ENCODE peak calls at places on chromosomes 6 and 20, in four cellular contexts. One of them, this sample, is unnamed.

GRCh38 chr6:710601-711571 is 17.9 kb upstream of the EXOC2 start:
- DNase-seq in HCT116: no peak
- DNase-seq in HepG2: no peak
- DNase-seq in K562: peak
- DNase-seq in this sample: no peak

GRCh38 chr20:35561268-35561667 is 19.4 kb downstream of the ERGIC3 start:
- DNase-seq in HCT116: no peak
- DNase-seq in HepG2: peak
- DNase-seq in K562: peak
- DNase-seq in this sample: peak

GRCh38 chr6:90574610-90575009 is 12.3 kb downstream of the MAP3K7 start:
- DNase-seq in K562: no peak
- DNase-seq in HepG2: no peak
- DNase-seq in HCT116: no peak
- DNase-seq in this sample: no peak

GRCh38 chr20:50111120-50111828 is 1.7 kb downstream of the UBE2V1 start:
- DNase-seq in HCT116: no peak
- DNase-seq in HepG2: no peak
- DNase-seq in K562: no peak
- DNase-seq in this sample: no peak

GRCh38 chr20:1381753-1382591 is 10.9 kb downstream of the FKBP1A start:
- DNase-seq in K562: no peak
- DNase-seq in HCT116: no peak
- DNase-seq in HepG2: no peak
- DNase-seq in this sample: no peak

GRCh38 chr20:21516861-21517565 is 3.1 kb upstream of the NKX2-2 start:
- DNase-seq in HepG2: no peak
- DNase-seq in HCT116: no peak
- DNase-seq in K562: no peak
- DNase-seq in this sample: no peak

GRCh38 chr6:169677096-169677495 is 24.7 kb downstream of the WDR27 start:
- DNase-seq in HepG2: no peak
- DNase-seq in HCT116: no peak
- DNase-seq in K562: no peak
- DNase-seq in this sample: no peak

GRCh38 chr20:41501376-41501775 is 116.8 kb downstream of the CHD6 start:
- DNase-seq in HCT116: no peak
- DNase-seq in K562: no peak
- DNase-seq in HepG2: no peak
- DNase-seq in this sample: no peak

GRCh38 chr6:158662607-158663464 is 13.0 kb downstream of the SYTL3 start:
- DNase-seq in HCT116: no peak
- DNase-seq in K562: no peak
- DNase-seq in HepG2: no peak
- DNase-seq in this sample: no peak

GRCh38 chr20:25496968-25497401 is 88.3 kb downstream of the NINL start:
- DNase-seq in HepG2: no peak
- DNase-seq in K562: no peak
- DNase-seq in HCT116: no peak
- DNase-seq in this sample: peak

GRCh38 chr6:137309078-137309762 is 90.0 kb upstream of the IFNGR1 start:
- DNase-seq in HepG2: peak
- DNase-seq in K562: no peak
- DNase-seq in HCT116: peak
- DNase-seq in this sample: no peak

GRCh38 chr20:34954905-34955231 is 738 bp downstream of the GSS start:
- DNase-seq in HCT116: peak
- DNase-seq in K562: peak
- DNase-seq in HepG2: peak
- DNase-seq in this sample: no peak

GRCh38 chr6:22057962-22058361 is 238.9 kb downstream of the PRL start:
- DNase-seq in K562: no peak
- DNase-seq in HCT116: no peak
- DNase-seq in HepG2: no peak
- DNase-seq in this sample: no peak

GRCh38 chr6:41177287-41177686 is 14.4 kb upstream of the TREM2 start:
- DNase-seq in HepG2: no peak
- DNase-seq in K562: no peak
- DNase-seq in HCT116: no peak
- DNase-seq in this sample: no peak

GRCh38 chr20:23925789-23926525 is 46.4 kb upstream of the CST5 start:
- DNase-seq in HepG2: no peak
- DNase-seq in K562: no peak
- DNase-seq in HCT116: no peak
- DNase-seq in this sample: no peak

GRCh38 chr20:23926526-23926880 is 47.0 kb upstream of the CST5 start:
- DNase-seq in HCT116: no peak
- DNase-seq in K562: no peak
- DNase-seq in HepG2: no peak
- DNase-seq in this sample: no peak

GRCh38 chr20:23923311-23923710 is 43.8 kb upstream of the CST5 start:
- DNase-seq in HepG2: no peak
- DNase-seq in K562: no peak
- DNase-seq in HCT116: no peak
- DNase-seq in this sample: no peak

GRCh38 chr20:23924751-23925150 is 45.2 kb upstream of the CST5 start:
- DNase-seq in HepG2: no peak
- DNase-seq in K562: no peak
- DNase-seq in HCT116: no peak
- DNase-seq in this sample: no peak

GRCh38 chr20:23923891-23924435 is 44.4 kb upstream of the CST5 start:
- DNase-seq in HCT116: no peak
- DNase-seq in K562: no peak
- DNase-seq in HepG2: no peak
- DNase-seq in this sample: no peak
- TF ChIP-seq SIN3A in HCT116: no peak
- TF ChIP-seq SIN3A in K562: no peak
- TF ChIP-seq SIN3A in HepG2: no peak
- TF ChIP-seq SIN3A in this sample: no peak

DNA sequence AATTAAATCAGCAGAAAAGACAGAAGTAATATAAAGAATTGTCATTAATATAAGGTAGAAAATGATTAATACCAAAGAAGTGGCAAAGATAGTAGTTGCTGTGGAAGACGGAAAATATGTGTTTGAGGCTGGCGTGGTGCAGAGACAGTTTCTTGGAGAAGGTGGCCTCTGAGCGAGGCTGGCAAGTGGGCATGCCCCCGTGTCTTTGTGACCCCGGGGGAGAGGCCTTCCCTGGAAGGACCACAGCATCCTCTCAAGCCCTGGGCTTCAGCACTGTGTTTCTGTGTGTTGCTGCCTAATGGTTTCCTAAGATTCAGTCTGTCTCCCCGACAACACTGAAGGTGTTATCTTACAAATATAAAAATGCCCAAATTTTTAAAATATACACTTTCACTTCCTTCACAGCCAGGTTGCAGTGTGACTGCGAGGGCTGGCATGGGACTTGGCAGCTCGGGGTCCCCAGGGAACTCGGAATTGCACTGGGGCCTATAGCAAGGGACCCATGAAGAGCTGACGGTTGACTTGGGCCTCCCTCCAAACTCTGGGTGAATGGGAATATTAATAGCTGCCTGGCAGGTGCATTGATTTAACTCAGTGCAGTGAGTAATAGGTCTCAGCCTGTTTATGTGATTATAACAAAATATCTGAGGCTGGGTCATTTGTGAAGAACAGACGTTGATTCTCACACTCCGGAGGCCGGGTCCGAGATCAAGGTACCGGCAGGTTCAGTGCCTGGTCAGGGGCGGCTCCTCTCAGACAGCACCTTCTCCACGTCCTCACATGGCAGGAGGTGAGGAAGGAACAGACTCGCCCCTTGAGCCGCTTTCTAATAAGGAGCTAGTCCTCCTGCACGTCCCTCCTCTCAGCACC is 47.4 kb upstream of the AFDN start:
- DNase-seq in K562: no peak
- DNase-seq in HepG2: no peak
- DNase-seq in HCT116: no peak
- DNase-seq in this sample: no peak
- TF ChIP-seq TCF7L2 in K562: no peak
- TF ChIP-seq TCF7L2 in HepG2: no peak
- TF ChIP-seq TCF7L2 in HCT116: no peak
- TF ChIP-seq TCF7L2 in this sample: no peak

DNA sequence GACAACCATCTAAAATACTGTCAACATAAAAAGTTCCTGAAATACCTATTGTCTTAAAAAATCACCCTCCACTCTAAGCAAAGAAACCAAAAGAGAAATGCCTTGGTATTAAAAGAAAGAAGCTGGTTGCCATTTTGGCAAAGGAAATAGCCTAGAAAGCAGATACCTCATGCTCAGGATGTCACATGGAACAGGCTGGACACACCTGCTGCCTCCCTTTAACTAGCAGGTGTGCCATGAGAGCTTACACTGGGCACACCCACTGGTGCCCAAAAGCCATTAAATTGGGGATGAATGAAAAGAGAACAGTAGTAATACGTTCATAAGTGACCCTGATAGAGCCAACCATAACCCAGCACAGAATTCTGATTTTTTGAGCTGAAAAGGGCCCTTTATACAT is 1.5 kb downstream of the SLC23A2 start:
- DNase-seq in HCT116: no peak
- DNase-seq in K562: no peak
- DNase-seq in HepG2: no peak
- DNase-seq in this sample: no peak
- TF ChIP-seq SIN3A in HCT116: no peak
- TF ChIP-seq SIN3A in K562: no peak
- TF ChIP-seq SIN3A in HepG2: no peak
- TF ChIP-seq SIN3A in this sample: no peak

DNA sequence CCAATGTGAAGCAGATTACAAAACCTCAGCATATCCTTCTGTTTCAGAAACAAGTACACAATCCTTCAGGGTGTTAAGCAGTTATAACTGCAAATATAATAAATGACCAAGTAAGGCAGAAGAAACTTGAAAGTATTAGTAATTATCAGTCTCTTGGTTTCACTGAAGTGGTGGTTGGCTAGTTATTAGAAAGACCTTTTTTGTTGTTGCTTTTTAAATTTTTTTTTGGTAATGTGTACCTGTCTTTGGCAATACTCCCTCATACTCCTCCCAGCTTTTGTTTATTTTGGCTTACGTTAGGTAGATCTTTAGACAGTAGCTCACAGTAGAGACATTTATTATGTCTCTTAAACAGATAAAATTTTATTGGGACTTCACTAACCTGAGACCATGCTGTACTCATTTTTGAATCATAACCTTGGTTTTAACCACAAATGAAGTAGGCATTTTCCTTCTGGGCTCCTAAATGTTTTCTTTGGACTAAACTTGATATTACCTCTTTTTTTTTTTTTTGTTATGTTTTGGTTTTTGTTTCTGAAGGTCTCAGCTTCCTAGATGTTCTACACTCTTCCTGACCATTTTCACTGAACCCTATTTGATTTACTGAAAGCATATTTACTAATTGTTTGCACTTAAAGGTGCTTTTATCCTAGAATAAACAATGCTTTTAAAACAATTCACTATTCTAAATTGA is 6.4 kb downstream of the CD2AP start:
- DNase-seq in HepG2: peak
- DNase-seq in K562: no peak
- DNase-seq in HCT116: no peak
- DNase-seq in this sample: no peak
- TF ChIP-seq TCF7L2 in HepG2: no peak
- TF ChIP-seq TCF7L2 in K562: no peak
- TF ChIP-seq TCF7L2 in HCT116: no peak
- TF ChIP-seq TCF7L2 in this sample: no peak

GRCh38 chr6:89372506-89372901 is 20.0 kb upstream of the UBE2J1 start:
- DNase-seq in HepG2: no peak
- DNase-seq in K562: no peak
- DNase-seq in HCT116: no peak
- DNase-seq in this sample: no peak

GRCh38 chr6:89369009-89369408 is 16.5 kb upstream of the UBE2J1 start:
- DNase-seq in HCT116: no peak
- DNase-seq in K562: no peak
- DNase-seq in HepG2: peak
- DNase-seq in this sample: no peak

GRCh38 chr6:89371849-89372505 is 19.5 kb upstream of the UBE2J1 start:
- DNase-seq in HCT116: no peak
- DNase-seq in K562: peak
- DNase-seq in HepG2: peak
- DNase-seq in this sample: no peak

GRCh38 chr6:89364586-89364985 is 12.1 kb upstream of the UBE2J1 start:
- DNase-seq in HepG2: no peak
- DNase-seq in HCT116: no peak
- DNase-seq in K562: no peak
- DNase-seq in this sample: no peak

GRCh38 chr6:89368107-89368506 is 15.6 kb upstream of the UBE2J1 start:
- DNase-seq in K562: peak
- DNase-seq in HepG2: peak
- DNase-seq in HCT116: no peak
- DNase-seq in this sample: no peak
- TF ChIP-seq SIN3A in K562: no peak
- TF ChIP-seq SIN3A in HepG2: no peak
- TF ChIP-seq SIN3A in HCT116: no peak
- TF ChIP-seq SIN3A in this sample: no peak

GRCh38 chr6:17494177-17494576 is 100.8 kb downstream of the CAP2 start:
- DNase-seq in HepG2: no peak
- DNase-seq in HCT116: no peak
- DNase-seq in K562: no peak
- DNase-seq in this sample: no peak

GRCh38 chr6:17493286-17493685 is 99.9 kb downstream of the CAP2 start:
- DNase-seq in K562: peak
- DNase-seq in HepG2: no peak
- DNase-seq in HCT116: no peak
- DNase-seq in this sample: no peak

GRCh38 chr6:17492350-17492749 is 99.0 kb downstream of the CAP2 start:
- DNase-seq in HCT116: no peak
- DNase-seq in HepG2: no peak
- DNase-seq in K562: no peak
- DNase-seq in this sample: no peak

GRCh38 chr6:17490724-17491123 is 97.3 kb downstream of the CAP2 start:
- DNase-seq in K562: no peak
- DNase-seq in HepG2: no peak
- DNase-seq in HCT116: no peak
- DNase-seq in this sample: no peak

DNA sequence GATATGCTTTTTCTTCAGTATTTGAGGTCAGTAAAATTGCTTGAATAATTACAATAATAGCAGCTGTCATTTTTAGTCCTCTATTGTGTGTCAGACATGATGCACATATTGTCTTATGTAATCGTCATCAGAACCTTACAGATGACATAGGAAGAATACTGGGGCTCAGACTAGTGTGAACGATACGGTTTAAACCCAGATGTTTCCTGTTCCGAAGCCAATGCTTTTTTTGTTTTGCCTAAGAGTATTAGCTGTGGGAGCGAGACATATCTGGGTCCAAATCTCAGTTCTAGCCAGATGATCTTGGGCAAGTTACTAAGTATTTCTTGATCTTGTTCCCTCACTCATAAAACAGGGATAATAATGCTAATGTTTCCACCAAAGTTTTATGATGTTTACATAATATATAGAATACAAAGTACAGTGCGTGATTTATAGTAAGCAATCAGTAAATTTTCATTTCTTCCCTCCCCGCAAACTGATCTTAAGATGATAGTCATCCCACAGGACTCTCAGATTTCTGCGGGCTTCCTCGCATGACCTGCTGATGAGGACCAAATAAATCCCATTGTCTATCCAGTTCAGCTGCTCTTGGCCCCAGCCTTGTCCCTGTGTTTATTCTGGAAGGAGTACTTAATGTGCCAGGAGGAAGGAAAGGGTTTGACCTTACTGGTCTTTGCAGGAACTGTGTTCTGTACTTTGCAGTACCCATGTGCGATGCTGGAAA is 98.2 kb downstream of the CAP2 start:
- DNase-seq in HepG2: no peak
- DNase-seq in K562: no peak
- DNase-seq in HCT116: no peak
- DNase-seq in this sample: no peak
- TF ChIP-seq TCF7L2 in HepG2: no peak
- TF ChIP-seq TCF7L2 in K562: no peak
- TF ChIP-seq TCF7L2 in HCT116: no peak
- TF ChIP-seq TCF7L2 in this sample: no peak

This sample was measured in Panc1.